ENCODE peak calls at places on chromosomes 3 and 15, in ten cellular contexts. V is dorsolateral prefrontal cortex; L is pulmonary artery endothelial cell; E is NCI-H1105; O is smooth muscle cell of the brain vasculature; F is neural crest cell; T is GM12878; N is fibroblast of gingiva; W is stimulated activated CD4-positive, alpha-beta T cell treated with anti-CD3 and anti-CD28 coated beads, Interleukin-15, amount 100 ng/mL, for 24 hours; P is hypothalamus. H is an unnamed sample.

GRCh38 chr3:60573494-60573893 is 677.8 kb downstream of the FHIT start:
- DNase-seq in E (no peak), V (no peak), O (no peak), P (no peak), F (no peak), N (no peak), W (no peak), T (no peak), L (no peak), H (no peak)

GRCh38 chr15:88891540-88892254 is 3.6 kb downstream of the HAPLN3 start:
- DNase-seq in P (no peak), F (no peak), W (no peak), N (no peak), V (no peak), T (no peak), L (no peak), O (no peak), E (no peak), H (no peak)

GRCh38 chr3:72055436-72055835 is 270.5 kb upstream of the PROK2 start:
- DNase-seq in P (no peak), N (no peak), O (no peak), T (no peak), F (no peak), E (no peak), L (no peak), V (no peak), W (no peak), H (no peak)

GRCh38 chr15:61974759-61975158 is 85.5 kb downstream of the VPS13C start:
- DNase-seq in L (no peak), P (no peak), F (no peak), N (peak; percentile 1), O (no peak), V (no peak), W (no peak), T (no peak), E (peak; percentile 38), H (no peak)

GRCh38 chr3:124292329-124292728 is 300.4 kb upstream of the ROPN1 start:
- DNase-seq in O (no peak), N (no peak), P (no peak), T (no peak), L (no peak), W (no peak), V (no peak), E (no peak), F (no peak), H (no peak)

GRCh38 chr15:74320358-74321247 is 46.8 kb downstream of the CYP11A1 start:
- DNase-seq in L (no peak), O (no peak), F (peak; percentile 87), P (peak; percentile 4), W (peak; percentile 53), N (peak; percentile 36), E (no peak), V (peak; percentile 61), T (no peak), H (no peak)

GRCh38 chr15:59371458-59372351 is 966 bp downstream of the MYO1E start:
- DNase-seq in L (no peak), P (peak; percentile 49), E (peak; percentile 39), T (no peak), N (peak; percentile 36), W (peak; percentile 21), V (peak; percentile 70), O (no peak), F (no peak), H (peak; percentile 33)

GRCh38 chr3:132399054-132399929 is 18.0 kb upstream of the DNAJC13 start:
- DNase-seq in E (peak; percentile 55), F (peak; percentile 38), V (no peak), W (peak; percentile 32), L (no peak), T (no peak), P (peak; percentile 2), O (peak; percentile 31), N (peak; percentile 60), H (no peak)

GRCh38 chr15:90710436-90710835 is 6.7 kb upstream of the BLM start:
- DNase-seq in F (no peak), W (no peak), P (no peak), T (no peak), L (no peak), V (no peak), N (peak; percentile 21), E (no peak), O (no peak), H (no peak)

GRCh38 chr3:6018456-6018855 is 830.9 kb downstream of the EDEM1 start:
- DNase-seq in P (no peak), O (no peak), N (no peak), E (no peak), F (no peak), V (no peak), W (no peak), T (no peak), L (no peak), H (no peak)

GRCh38 chr15:77837649-77838025 is 204.9 kb upstream of the LINGO1 start:
- DNase-seq in L (no peak), N (no peak), P (no peak), O (no peak), T (no peak), W (no peak), V (peak; percentile 10), F (no peak), E (no peak), H (no peak)

GRCh38 chr3:60497922-60498321 is 753.3 kb downstream of the FHIT start:
- DNase-seq in N (no peak), L (no peak), V (no peak), P (no peak), T (no peak), F (no peak), E (peak; percentile 32), W (no peak), O (no peak), H (no peak)

GRCh38 chr3:14810070-14810732 is 8.6 kb upstream of the FGD5 start:
- DNase-seq in W (no peak), L (no peak), T (no peak), F (no peak), O (no peak), N (no peak), E (peak; percentile 6), P (no peak), V (no peak), H (no peak)

GRCh38 chr3:172103724-172104123 is 64.3 kb downstream of the FNDC3B start:
- DNase-seq in T (no peak), L (no peak), E (no peak), P (no peak), O (no peak), N (peak; percentile 30), F (no peak), W (no peak), V (no peak), H (no peak)

GRCh38 chr3:48684480-48685143 is 1.1 kb downstream of the NCKIPSD start:
- DNase-seq in L (no peak), T (no peak), E (no peak), V (no peak), O (no peak), N (no peak), P (peak; percentile 12), F (no peak), W (no peak), H (no peak)

H was measured in caudate nucleus.